ENCODE peak calls at places on chromosomes 2 and 18, in nine cellular contexts. One of them, this sample, is unnamed.

GRCh38 chr18:40810371-40810770 is 1144.7 kb upstream of the PIK3C3 start:
- DNase-seq in astrocyte of the spinal cord: peak; percentile 6
- DNase-seq in CD8-positive, alpha-beta T cell: no peak
- DNase-seq in fibroblast of mammary gland: peak; percentile 52
- DNase-seq in AG04449: no peak
- DNase-seq in neural progenitor cell: no peak
- DNase-seq in A549: no peak
- DNase-seq in HCT116: no peak
- DNase-seq in vagina: no peak
- DNase-seq in this sample: no peak

GRCh38 chr18:34122724-34123334 is 101.9 kb downstream of the NOL4 start:
- DNase-seq in astrocyte of the spinal cord: peak; percentile 64
- DNase-seq in CD8-positive, alpha-beta T cell: no peak
- DNase-seq in fibroblast of mammary gland: peak; percentile 67
- DNase-seq in AG04449: no peak
- DNase-seq in neural progenitor cell: peak; percentile 72
- DNase-seq in A549: peak; percentile 45
- DNase-seq in HCT116: peak; percentile 16
- DNase-seq in vagina: no peak
- DNase-seq in this sample: no peak

GRCh38 chr2:209125291-209125690 is 298.6 kb upstream of the MAP2 start:
- DNase-seq in astrocyte of the spinal cord: no peak
- DNase-seq in CD8-positive, alpha-beta T cell: no peak
- DNase-seq in fibroblast of mammary gland: no peak
- DNase-seq in AG04449: no peak
- DNase-seq in neural progenitor cell: no peak
- DNase-seq in A549: no peak
- DNase-seq in HCT116: no peak
- DNase-seq in vagina: no peak
- DNase-seq in this sample: no peak

GRCh38 chr18:59783138-59783537 is 85.9 kb upstream of the CCBE1 start:
- DNase-seq in astrocyte of the spinal cord: peak; percentile 71
- DNase-seq in CD8-positive, alpha-beta T cell: no peak
- DNase-seq in fibroblast of mammary gland: peak; percentile 88
- DNase-seq in AG04449: no peak
- DNase-seq in neural progenitor cell: peak; percentile 65
- DNase-seq in A549: peak; percentile 74
- DNase-seq in HCT116: peak; percentile 85
- DNase-seq in vagina: no peak
- DNase-seq in this sample: no peak

GRCh38 chr2:127891806-127892205 is 6.0 kb upstream of the AMMECR1L start:
- DNase-seq in astrocyte of the spinal cord: no peak
- DNase-seq in CD8-positive, alpha-beta T cell: no peak
- DNase-seq in fibroblast of mammary gland: peak; percentile 9
- DNase-seq in AG04449: no peak
- DNase-seq in neural progenitor cell: no peak
- DNase-seq in A549: no peak
- DNase-seq in HCT116: no peak
- DNase-seq in vagina: no peak
- DNase-seq in this sample: no peak

GRCh38 chr2:222651721-222652420 is 4.0 kb downstream of the FARSB start:
- DNase-seq in astrocyte of the spinal cord: no peak
- DNase-seq in CD8-positive, alpha-beta T cell: no peak
- DNase-seq in fibroblast of mammary gland: peak; percentile 86
- DNase-seq in AG04449: no peak
- DNase-seq in neural progenitor cell: no peak
- DNase-seq in A549: no peak
- DNase-seq in HCT116: no peak
- DNase-seq in vagina: no peak
- DNase-seq in this sample: no peak

GRCh38 chr2:20573611-20574422 is 77.1 kb downstream of the HS1BP3 start:
- DNase-seq in astrocyte of the spinal cord: peak; percentile 89
- DNase-seq in CD8-positive, alpha-beta T cell: no peak
- DNase-seq in fibroblast of mammary gland: peak; percentile 96
- DNase-seq in AG04449: no peak
- DNase-seq in neural progenitor cell: no peak
- DNase-seq in A549: no peak
- DNase-seq in HCT116: no peak
- DNase-seq in vagina: no peak
- DNase-seq in this sample: no peak

GRCh38 chr2:241094924-241095420 is 7.1 kb downstream of the MTERF4 start:
- DNase-seq in astrocyte of the spinal cord: no peak
- DNase-seq in CD8-positive, alpha-beta T cell: no peak
- DNase-seq in fibroblast of mammary gland: no peak
- DNase-seq in AG04449: no peak
- DNase-seq in neural progenitor cell: no peak
- DNase-seq in A549: no peak
- DNase-seq in HCT116: no peak
- DNase-seq in vagina: no peak
- DNase-seq in this sample: no peak

GRCh38 chr2:205730701-205731271 is 48.5 kb downstream of the NRP2 start:
- DNase-seq in astrocyte of the spinal cord: peak; percentile 52
- DNase-seq in CD8-positive, alpha-beta T cell: no peak
- DNase-seq in fibroblast of mammary gland: peak; percentile 83
- DNase-seq in AG04449: peak; percentile 64
- DNase-seq in neural progenitor cell: no peak
- DNase-seq in A549: no peak
- DNase-seq in HCT116: no peak
- DNase-seq in vagina: no peak
- DNase-seq in this sample: no peak

GRCh38 chr18:75215663-75216062 is 5.1 kb downstream of the TSHZ1 start:
- DNase-seq in astrocyte of the spinal cord: peak; percentile 6
- DNase-seq in CD8-positive, alpha-beta T cell: no peak
- DNase-seq in fibroblast of mammary gland: no peak
- DNase-seq in AG04449: no peak
- DNase-seq in neural progenitor cell: no peak
- DNase-seq in A549: no peak
- DNase-seq in HCT116: no peak
- DNase-seq in vagina: no peak
- DNase-seq in this sample: no peak

GRCh38 chr2:220053919-220054318 is 426.5 kb downstream of the SLC4A3 start:
- DNase-seq in astrocyte of the spinal cord: no peak
- DNase-seq in CD8-positive, alpha-beta T cell: no peak
- DNase-seq in fibroblast of mammary gland: peak; percentile 58
- DNase-seq in AG04449: no peak
- DNase-seq in neural progenitor cell: no peak
- DNase-seq in A549: peak; percentile 57
- DNase-seq in HCT116: peak; percentile 24
- DNase-seq in vagina: no peak
- DNase-seq in this sample: no peak

GRCh38 chr18:45910405-45911023 is 56.6 kb downstream of the EPG5 start:
- DNase-seq in astrocyte of the spinal cord: peak; percentile 66
- DNase-seq in CD8-positive, alpha-beta T cell: peak; percentile 36
- DNase-seq in fibroblast of mammary gland: peak; percentile 52
- DNase-seq in AG04449: no peak
- DNase-seq in neural progenitor cell: peak; percentile 71
- DNase-seq in A549: peak; percentile 53
- DNase-seq in HCT116: peak; percentile 36
- DNase-seq in vagina: no peak
- DNase-seq in this sample: no peak

GRCh38 chr2:3483227-3483985 is 35.9 kb downstream of the ADI1 start:
- DNase-seq in astrocyte of the spinal cord: peak; percentile 51
- DNase-seq in CD8-positive, alpha-beta T cell: no peak
- DNase-seq in fibroblast of mammary gland: peak; percentile 98
- DNase-seq in AG04449: peak; percentile 63
- DNase-seq in neural progenitor cell: peak; percentile 42
- DNase-seq in A549: peak; percentile 27
- DNase-seq in HCT116: no peak
- DNase-seq in vagina: no peak
- DNase-seq in this sample: no peak

GRCh38 chr2:28445448-28446258 is 50.2 kb upstream of the PLB1 start:
- DNase-seq in astrocyte of the spinal cord: peak; percentile 91
- DNase-seq in CD8-positive, alpha-beta T cell: no peak
- DNase-seq in fibroblast of mammary gland: peak; percentile 98
- DNase-seq in AG04449: peak; percentile 94
- DNase-seq in neural progenitor cell: no peak
- DNase-seq in A549: peak; percentile 87
- DNase-seq in HCT116: peak; percentile 77
- DNase-seq in vagina: no peak
- DNase-seq in this sample: no peak

GRCh38 chr2:230905448-230906430 is 19.3 kb downstream of the GPR55 start:
- DNase-seq in astrocyte of the spinal cord: peak; percentile 23
- DNase-seq in CD8-positive, alpha-beta T cell: peak; percentile 73
- DNase-seq in fibroblast of mammary gland: peak; percentile 15
- DNase-seq in AG04449: no peak
- DNase-seq in neural progenitor cell: peak; percentile 43
- DNase-seq in A549: no peak
- DNase-seq in HCT116: peak; percentile 69
- DNase-seq in vagina: peak; percentile 55
- DNase-seq in this sample: no peak

GRCh38 chr2:120005834-120006521 is 6.9 kb upstream of the EPB41L5 start:
- DNase-seq in astrocyte of the spinal cord: no peak
- DNase-seq in CD8-positive, alpha-beta T cell: no peak
- DNase-seq in fibroblast of mammary gland: no peak
- DNase-seq in AG04449: no peak
- DNase-seq in neural progenitor cell: no peak
- DNase-seq in A549: no peak
- DNase-seq in HCT116: no peak
- DNase-seq in vagina: no peak
- DNase-seq in this sample: no peak

GRCh38 chr2:170587937-170588336 is 127.2 kb upstream of the SP5 start:
- DNase-seq in astrocyte of the spinal cord: peak; percentile 44
- DNase-seq in CD8-positive, alpha-beta T cell: no peak
- DNase-seq in fibroblast of mammary gland: peak; percentile 59
- DNase-seq in AG04449: no peak
- DNase-seq in neural progenitor cell: no peak
- DNase-seq in A549: no peak
- DNase-seq in HCT116: no peak
- DNase-seq in vagina: no peak
- DNase-seq in this sample: no peak

GRCh38 chr2:898319-898718 is 52.3 kb upstream of the SNTG2 start:
- DNase-seq in astrocyte of the spinal cord: no peak
- DNase-seq in CD8-positive, alpha-beta T cell: no peak
- DNase-seq in fibroblast of mammary gland: no peak
- DNase-seq in AG04449: no peak
- DNase-seq in neural progenitor cell: peak; percentile 62
- DNase-seq in A549: peak; percentile 15
- DNase-seq in HCT116: peak; percentile 18
- DNase-seq in vagina: no peak
- DNase-seq in this sample: no peak

GRCh38 chr2:232502513-232502900 is 14.9 kb upstream of the ECEL1 start:
- DNase-seq in astrocyte of the spinal cord: no peak
- DNase-seq in CD8-positive, alpha-beta T cell: no peak
- DNase-seq in fibroblast of mammary gland: peak; percentile 2
- DNase-seq in AG04449: no peak
- DNase-seq in neural progenitor cell: no peak
- DNase-seq in A549: no peak
- DNase-seq in HCT116: no peak
- DNase-seq in vagina: no peak
- DNase-seq in this sample: no peak
- H3K4me3 ChIP-seq in astrocyte of the spinal cord: no peak overlapping the region
- H3K4me3 ChIP-seq in CD8-positive, alpha-beta T cell: no peak overlapping the region
- H3K4me3 ChIP-seq in fibroblast of mammary gland: no peak overlapping the region
- H3K4me3 ChIP-seq in AG04449: no peak overlapping the region
- H3K4me3 ChIP-seq in neural progenitor cell: peak overlapping the region; percentile 49
- H3K4me3 ChIP-seq in A549: peak overlapping the region; percentile 43
- H3K4me3 ChIP-seq in HCT116: no peak overlapping the region
- H3K4me3 ChIP-seq in vagina: peak overlapping the region; percentile 36
- H3K4me3 ChIP-seq in this sample: peak overlapping the region; percentile 73

DNA sequence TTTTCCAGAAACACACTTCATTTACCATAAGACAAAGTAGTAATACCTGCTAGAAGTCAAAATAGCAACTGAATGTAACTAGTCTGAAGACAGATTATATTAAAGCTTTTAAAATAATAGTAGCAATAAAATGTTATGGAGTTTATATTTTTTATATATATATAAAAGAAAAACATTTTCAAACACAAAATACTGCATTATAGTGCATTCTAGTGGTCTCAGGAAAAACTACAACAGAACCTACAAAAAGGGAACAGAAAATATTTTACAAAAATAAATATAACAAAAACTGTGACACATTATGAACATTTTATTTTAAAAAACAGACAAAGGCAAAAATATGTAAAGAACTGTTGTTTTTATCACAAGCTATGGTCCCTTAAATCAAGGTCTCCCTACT is 48.0 kb downstream of the STRN start:
- DNase-seq in astrocyte of the spinal cord: no peak
- DNase-seq in CD8-positive, alpha-beta T cell: no peak
- DNase-seq in fibroblast of mammary gland: peak; percentile 10
- DNase-seq in AG04449: no peak
- DNase-seq in neural progenitor cell: no peak
- DNase-seq in A549: no peak
- DNase-seq in HCT116: no peak
- DNase-seq in vagina: no peak
- DNase-seq in this sample: no peak
- TF ChIP-seq CTCF in astrocyte of the spinal cord: peak; percentile 36
- TF ChIP-seq CTCF in CD8-positive, alpha-beta T cell: peak; percentile 37
- TF ChIP-seq CTCF in fibroblast of mammary gland: peak; percentile 34
- TF ChIP-seq CTCF in AG04449: no peak
- TF ChIP-seq CTCF in neural progenitor cell: peak; percentile 42
- TF ChIP-seq CTCF in A549: peak; percentile 43
- TF ChIP-seq CTCF in HCT116: peak; percentile 14
- TF ChIP-seq CTCF in vagina: no peak
- TF ChIP-seq CTCF in this sample: peak; percentile 32

GRCh38 chr18:37552296-37552695 is 13.3 kb downstream of the CELF4 start:
- DNase-seq in astrocyte of the spinal cord: no peak
- DNase-seq in CD8-positive, alpha-beta T cell: no peak
- DNase-seq in fibroblast of mammary gland: no peak
- DNase-seq in AG04449: no peak
- DNase-seq in neural progenitor cell: no peak
- DNase-seq in A549: no peak
- DNase-seq in HCT116: no peak
- DNase-seq in vagina: no peak
- DNase-seq in this sample: no peak

GRCh38 chr18:37551846-37552245 is 13.8 kb downstream of the CELF4 start:
- DNase-seq in astrocyte of the spinal cord: no peak
- DNase-seq in CD8-positive, alpha-beta T cell: no peak
- DNase-seq in fibroblast of mammary gland: no peak
- DNase-seq in AG04449: no peak
- DNase-seq in neural progenitor cell: no peak
- DNase-seq in A549: no peak
- DNase-seq in HCT116: no peak
- DNase-seq in vagina: no peak
- DNase-seq in this sample: no peak

GRCh38 chr18:37551249-37551648 is 14.3 kb downstream of the CELF4 start:
- DNase-seq in astrocyte of the spinal cord: no peak
- DNase-seq in CD8-positive, alpha-beta T cell: no peak
- DNase-seq in fibroblast of mammary gland: no peak
- DNase-seq in AG04449: no peak
- DNase-seq in neural progenitor cell: no peak
- DNase-seq in A549: no peak
- DNase-seq in HCT116: no peak
- DNase-seq in vagina: no peak
- DNase-seq in this sample: no peak

GRCh38 chr18:37554399-37554787 is 11.2 kb downstream of the CELF4 start:
- DNase-seq in astrocyte of the spinal cord: no peak
- DNase-seq in CD8-positive, alpha-beta T cell: no peak
- DNase-seq in fibroblast of mammary gland: no peak
- DNase-seq in AG04449: no peak
- DNase-seq in neural progenitor cell: peak; percentile 55
- DNase-seq in A549: no peak
- DNase-seq in HCT116: no peak
- DNase-seq in vagina: no peak
- DNase-seq in this sample: no peak

GRCh38 chr18:37553633-37554398 is 11.8 kb downstream of the CELF4 start:
- DNase-seq in astrocyte of the spinal cord: no peak
- DNase-seq in CD8-positive, alpha-beta T cell: no peak
- DNase-seq in fibroblast of mammary gland: no peak
- DNase-seq in AG04449: no peak
- DNase-seq in neural progenitor cell: peak; percentile 64
- DNase-seq in A549: no peak
- DNase-seq in HCT116: no peak
- DNase-seq in vagina: no peak
- DNase-seq in this sample: no peak
- H3K4me3 ChIP-seq in astrocyte of the spinal cord: no peak overlapping the region
- H3K4me3 ChIP-seq in CD8-positive, alpha-beta T cell: no peak overlapping the region
- H3K4me3 ChIP-seq in fibroblast of mammary gland: no peak overlapping the region
- H3K4me3 ChIP-seq in AG04449: no peak overlapping the region
- H3K4me3 ChIP-seq in neural progenitor cell: no peak overlapping the region
- H3K4me3 ChIP-seq in A549: no peak overlapping the region
- H3K4me3 ChIP-seq in HCT116: no peak overlapping the region
- H3K4me3 ChIP-seq in vagina: no peak overlapping the region
- H3K4me3 ChIP-seq in this sample: no peak overlapping the region

GRCh38 chr2:197515798-197516761 is at the start of gene MOB4:
- DNase-seq in astrocyte of the spinal cord: peak; percentile 96
- DNase-seq in CD8-positive, alpha-beta T cell: peak; percentile 91
- DNase-seq in fibroblast of mammary gland: peak; percentile 91
- DNase-seq in AG04449: peak; percentile 71
- DNase-seq in neural progenitor cell: peak; percentile 98
- DNase-seq in A549: peak; percentile 96
- DNase-seq in HCT116: peak; percentile 86
- DNase-seq in vagina: no peak
- DNase-seq in this sample: peak; percentile 78
- TF ChIP-seq CTCF in astrocyte of the spinal cord: no peak
- TF ChIP-seq CTCF in CD8-positive, alpha-beta T cell: no peak
- TF ChIP-seq CTCF in fibroblast of mammary gland: no peak
- TF ChIP-seq CTCF in AG04449: no peak
- TF ChIP-seq CTCF in neural progenitor cell: no peak
- TF ChIP-seq CTCF in A549: no peak
- TF ChIP-seq CTCF in HCT116: no peak
- TF ChIP-seq CTCF in vagina: no peak
- TF ChIP-seq CTCF in this sample: no peak